ENCODE peak calls at places on chromosomes 4 and X, in seven cellular contexts. One of them, this sample, is unnamed.

GRCh38 chr4:138677651-138678202 is 337.9 kb upstream of the NOCT start:
- DNase-seq in breast epithelium: no peak
- DNase-seq in T-helper 1 cell: no peak
- DNase-seq in endothelial cell: no peak
- DNase-seq in GM06990: no peak
- DNase-seq in NCI-H1092: no peak
- DNase-seq in heart left ventricle: no peak
- DNase-seq in this sample: no peak

GRCh38 chr4:6727081-6727942 is 11.3 kb downstream of the BLOC1S4 start:
- DNase-seq in endothelial cell: no peak
- DNase-seq in heart left ventricle: no peak
- DNase-seq in NCI-H1092: no peak
- DNase-seq in GM06990: no peak
- DNase-seq in breast epithelium: no peak
- DNase-seq in T-helper 1 cell: no peak
- DNase-seq in this sample: no peak

GRCh38 chr4:107902715-107903114 is 28.6 kb upstream of the CYP2U1 start:
- DNase-seq in NCI-H1092: no peak
- DNase-seq in endothelial cell: no peak
- DNase-seq in GM06990: no peak
- DNase-seq in T-helper 1 cell: no peak
- DNase-seq in breast epithelium: no peak
- DNase-seq in heart left ventricle: no peak
- DNase-seq in this sample: no peak

GRCh38 chr4:96509039-96509741 is 669.3 kb downstream of the PDHA2 start:
- DNase-seq in heart left ventricle: no peak
- DNase-seq in breast epithelium: no peak
- DNase-seq in GM06990: no peak
- DNase-seq in endothelial cell: no peak
- DNase-seq in T-helper 1 cell: no peak
- DNase-seq in NCI-H1092: no peak
- DNase-seq in this sample: no peak

GRCh38 chr4:3847211-3847940 is 81.2 kb downstream of the ADRA2C start:
- DNase-seq in breast epithelium: no peak
- DNase-seq in NCI-H1092: no peak
- DNase-seq in GM06990: no peak
- DNase-seq in T-helper 1 cell: no peak
- DNase-seq in endothelial cell: no peak
- DNase-seq in heart left ventricle: no peak
- DNase-seq in this sample: no peak

GRCh38 chr4:186727149-186727976 is 3.7 kb upstream of the FAT1 start:
- DNase-seq in breast epithelium: no peak
- DNase-seq in heart left ventricle: no peak
- DNase-seq in NCI-H1092: no peak
- DNase-seq in GM06990: no peak
- DNase-seq in endothelial cell: no peak
- DNase-seq in T-helper 1 cell: no peak
- DNase-seq in this sample: no peak

GRCh38 chr4:32249040-32249439 is 1528.9 kb downstream of the PCDH7 start:
- DNase-seq in endothelial cell: no peak
- DNase-seq in heart left ventricle: no peak
- DNase-seq in breast epithelium: no peak
- DNase-seq in NCI-H1092: no peak
- DNase-seq in T-helper 1 cell: no peak
- DNase-seq in GM06990: no peak
- DNase-seq in this sample: no peak

GRCh38 chr4:145011636-145012035 is 86.4 kb downstream of the ANAPC10 start:
- DNase-seq in GM06990: no peak
- DNase-seq in endothelial cell: no peak
- DNase-seq in heart left ventricle: no peak
- DNase-seq in NCI-H1092: no peak
- DNase-seq in T-helper 1 cell: no peak
- DNase-seq in breast epithelium: no peak
- DNase-seq in this sample: no peak

GRCh38 chr4:40579983-40580382 is 49.7 kb downstream of the RBM47 start:
- DNase-seq in NCI-H1092: no peak
- DNase-seq in GM06990: no peak
- DNase-seq in endothelial cell: no peak
- DNase-seq in breast epithelium: no peak
- DNase-seq in T-helper 1 cell: no peak
- DNase-seq in heart left ventricle: no peak
- DNase-seq in this sample: peak

GRCh38 chr4:110609044-110609750 is 13.7 kb downstream of the PITX2 start:
- DNase-seq in NCI-H1092: no peak
- DNase-seq in heart left ventricle: no peak
- DNase-seq in GM06990: no peak
- DNase-seq in T-helper 1 cell: no peak
- DNase-seq in endothelial cell: no peak
- DNase-seq in breast epithelium: no peak
- DNase-seq in this sample: no peak

GRCh38 chr4:72112514-72113156 is 80.8 kb downstream of the NPFFR2 start:
- DNase-seq in breast epithelium: no peak
- DNase-seq in endothelial cell: no peak
- DNase-seq in NCI-H1092: no peak
- DNase-seq in T-helper 1 cell: no peak
- DNase-seq in heart left ventricle: no peak
- DNase-seq in GM06990: peak
- DNase-seq in this sample: peak

GRCh38 chr4:3675251-3676115 is 90.7 kb upstream of the ADRA2C start:
- DNase-seq in endothelial cell: no peak
- DNase-seq in T-helper 1 cell: no peak
- DNase-seq in breast epithelium: no peak
- DNase-seq in NCI-H1092: no peak
- DNase-seq in GM06990: no peak
- DNase-seq in heart left ventricle: no peak
- DNase-seq in this sample: no peak

GRCh38 chr4:174210952-174211490 is 72.4 kb downstream of the FBXO8 start:
- DNase-seq in endothelial cell: no peak
- DNase-seq in heart left ventricle: no peak
- DNase-seq in GM06990: no peak
- DNase-seq in T-helper 1 cell: no peak
- DNase-seq in breast epithelium: no peak
- DNase-seq in NCI-H1092: no peak
- DNase-seq in this sample: no peak

GRCh38 chr4:25437951-25438350 is 60.9 kb downstream of the ANAPC4 start:
- DNase-seq in heart left ventricle: no peak
- DNase-seq in breast epithelium: no peak
- DNase-seq in GM06990: no peak
- DNase-seq in T-helper 1 cell: no peak
- DNase-seq in endothelial cell: no peak
- DNase-seq in NCI-H1092: peak
- DNase-seq in this sample: no peak

GRCh38 chr4:107035711-107036601 is at the start of gene DKK2:
- DNase-seq in endothelial cell: peak
- DNase-seq in breast epithelium: peak
- DNase-seq in GM06990: no peak
- DNase-seq in heart left ventricle: peak
- DNase-seq in NCI-H1092: no peak
- DNase-seq in T-helper 1 cell: no peak
- DNase-seq in this sample: peak

GRCh38 chr4:180377741-180378140 is 1865.5 kb upstream of the TENM3 start:
- DNase-seq in heart left ventricle: no peak
- DNase-seq in GM06990: no peak
- DNase-seq in endothelial cell: no peak
- DNase-seq in T-helper 1 cell: no peak
- DNase-seq in breast epithelium: no peak
- DNase-seq in NCI-H1092: no peak
- DNase-seq in this sample: no peak

GRCh38 chrX:136246201-136246600 is 5.0 kb downstream of the MAP7D3 start:
- DNase-seq in T-helper 1 cell: no peak
- DNase-seq in endothelial cell: no peak
- DNase-seq in NCI-H1092: no peak
- DNase-seq in GM06990: no peak
- DNase-seq in breast epithelium: no peak
- DNase-seq in heart left ventricle: no peak
- DNase-seq in this sample: no peak

GRCh38 chrX:17036172-17036961 is 89.9 kb downstream of the REPS2 start:
- DNase-seq in heart left ventricle: no peak
- DNase-seq in breast epithelium: no peak
- DNase-seq in T-helper 1 cell: no peak
- DNase-seq in endothelial cell: no peak
- DNase-seq in GM06990: no peak
- DNase-seq in NCI-H1092: no peak
- DNase-seq in this sample: no peak

GRCh38 chrX:108270280-108270679 is 167.9 kb downstream of the COL4A6 start:
- DNase-seq in NCI-H1092: no peak
- DNase-seq in breast epithelium: no peak
- DNase-seq in GM06990: no peak
- DNase-seq in endothelial cell: no peak
- DNase-seq in heart left ventricle: no peak
- DNase-seq in T-helper 1 cell: no peak
- DNase-seq in this sample: peak

GRCh38 chr4:176988226-176988625 is 195.5 kb upstream of the VEGFC start:
- DNase-seq in GM06990: no peak
- DNase-seq in T-helper 1 cell: no peak
- DNase-seq in heart left ventricle: no peak
- DNase-seq in endothelial cell: no peak
- DNase-seq in breast epithelium: no peak
- DNase-seq in NCI-H1092: no peak
- DNase-seq in this sample: peak

GRCh38 chr4:121182296-121182695 is 18.2 kb upstream of the TNIP3 start:
- DNase-seq in NCI-H1092: no peak
- DNase-seq in GM06990: no peak
- DNase-seq in breast epithelium: no peak
- DNase-seq in T-helper 1 cell: no peak
- DNase-seq in heart left ventricle: no peak
- DNase-seq in endothelial cell: no peak
- DNase-seq in this sample: no peak

GRCh38 chr4:24795666-24796381 is 451 bp downstream of the SOD3 start:
- DNase-seq in T-helper 1 cell: no peak
- DNase-seq in GM06990: no peak
- DNase-seq in endothelial cell: no peak
- DNase-seq in heart left ventricle: no peak
- DNase-seq in breast epithelium: no peak
- DNase-seq in NCI-H1092: no peak
- DNase-seq in this sample: no peak

GRCh38 chr4:146245246-146245645 is 30.9 kb downstream of the REELD1 start:
- DNase-seq in T-helper 1 cell: no peak
- DNase-seq in heart left ventricle: no peak
- DNase-seq in NCI-H1092: no peak
- DNase-seq in breast epithelium: no peak
- DNase-seq in endothelial cell: no peak
- DNase-seq in GM06990: no peak
- DNase-seq in this sample: no peak

GRCh38 chrX:142001934-142002333 is 98.2 kb downstream of the MAGEC1 start:
- DNase-seq in heart left ventricle: no peak
- DNase-seq in T-helper 1 cell: no peak
- DNase-seq in NCI-H1092: no peak
- DNase-seq in breast epithelium: no peak
- DNase-seq in GM06990: no peak
- DNase-seq in endothelial cell: no peak
- DNase-seq in this sample: peak

This sample was measured in RWPE1.